ENCODE peak calls at places on chromosomes 3 and 15, in nine cellular contexts. O is body of pancreas, Z is Panc1, Y is endodermal cell, U is upper lobe of left lung, H is neural crest cell, R is AG09309, K is choroid plexus epithelial cell, S is endothelial cell. N is an unnamed sample.

GRCh38 chr15:40695469-40695910 is 516 bp downstream of the RAD51 start:
- DNase-seq in Y (no peak), S (peak; percentile 28), U (no peak), H (no peak), O (no peak), Z (no peak), R (no peak), K (peak; percentile 48), N (no peak)

GRCh38 chr3:197841789-197842188 is 50.7 kb downstream of the LRCH3 start:
- DNase-seq in U (no peak), H (no peak), K (no peak), Y (no peak), O (no peak), R (no peak), Z (no peak), S (no peak), N (no peak)

GRCh38 chr3:82293435-82293834 is 532.0 kb upstream of the GBE1 start:
- DNase-seq in U (no peak), R (no peak), Y (no peak), O (no peak), K (no peak), Z (no peak), S (no peak), H (no peak), N (no peak)

GRCh38 chr3:183341545-183342288 is 86.7 kb downstream of the MCF2L2 start:
- DNase-seq in K (no peak), R (no peak), Y (no peak), S (no peak), Z (no peak), O (no peak), U (no peak), H (no peak), N (no peak)

GRCh38 chr15:33789141-33789540 is 179.2 kb upstream of the CHRM5 start:
- DNase-seq in Y (no peak), U (no peak), R (no peak), S (no peak), O (no peak), Z (no peak), K (peak; percentile 68), H (no peak), N (no peak)

GRCh38 chr3:126501736-126502135 is 15.8 kb downstream of the UROC1 start:
- DNase-seq in K (no peak), R (no peak), O (no peak), Z (no peak), Y (peak; percentile 67), U (peak; percentile 50), S (no peak), H (no peak), N (no peak)

GRCh38 chr15:51677453-51677852 is 3.9 kb upstream of the SCG3 start:
- DNase-seq in R (no peak), H (no peak), S (no peak), Y (no peak), O (no peak), K (no peak), U (no peak), Z (no peak), N (no peak)

GRCh38 chr3:153731036-153731435 is 390.2 kb upstream of the ARHGEF26 start:
- DNase-seq in K (no peak), Y (no peak), Z (no peak), U (no peak), O (no peak), R (no peak), H (no peak), S (no peak), N (no peak)

GRCh38 chr15:69034352-69034751 is 19.9 kb downstream of the NOX5 start:
- DNase-seq in U (no peak), Y (no peak), H (no peak), R (peak; percentile 75), O (no peak), S (no peak), Z (peak; percentile 70), K (peak; percentile 68), N (no peak)

GRCh38 chr3:121411554-121411953 is 134.2 kb downstream of the POLQ start:
- DNase-seq in Z (no peak), Y (no peak), R (no peak), S (no peak), O (no peak), U (no peak), H (no peak), K (no peak), N (no peak)

GRCh38 chr3:106088899-106089298 is 220.1 kb upstream of the CBLB start:
- DNase-seq in S (no peak), H (no peak), R (no peak), K (no peak), Z (no peak), U (no peak), O (no peak), Y (no peak), N (no peak)

GRCh38 chr3:24351779-24352469 is 142.7 kb downstream of the THRB start:
- DNase-seq in Z (no peak), S (no peak), O (peak; percentile 55), R (no peak), H (no peak), U (no peak), K (peak; percentile 57), Y (no peak), N (no peak)

GRCh38 chr15:78875107-78875914 is 2.6 kb downstream of the MORF4L1 start:
- DNase-seq in U (no peak), Y (peak; percentile 54), Z (no peak), H (no peak), S (no peak), K (peak; percentile 26), R (no peak), O (no peak), N (no peak)

GRCh38 chr3:127336086-127336485 is 48.2 kb upstream of the PRR20G start:
- DNase-seq in R (no peak), Z (no peak), S (no peak), O (no peak), K (no peak), H (no peak), U (no peak), Y (no peak), N (no peak)

GRCh38 chr3:169615833-169616232 is 47.7 kb downstream of the MECOM start:
- DNase-seq in U (no peak), Z (no peak), H (no peak), S (no peak), O (no peak), R (no peak), K (no peak), Y (no peak), N (no peak)

GRCh38 chr3:173556546-173556945 is 159.0 kb downstream of the NLGN1 start:
- DNase-seq in H (no peak), U (no peak), K (no peak), Z (no peak), S (no peak), Y (no peak), O (no peak), R (no peak), N (no peak)

GRCh38 chr3:9422712-9423424 is 25.5 kb downstream of the SETD5 start:
- DNase-seq in H (peak; percentile 14), S (peak; percentile 27), Y (peak; percentile 65), Z (peak; percentile 85), O (peak; percentile 87), K (peak; percentile 99), R (peak; percentile 91), U (peak; percentile 90), N (no peak)

GRCh38 chr3:29144807-29145206 is 136.1 kb upstream of the RBMS3 start:
- DNase-seq in R (peak; percentile 8), H (no peak), S (no peak), K (peak; percentile 94), Z (no peak), O (no peak), U (no peak), Y (no peak), N (no peak)
- TF ChIP-seq CTCF in R (peak; percentile 34), H (no peak), S (no peak), K (peak; percentile 78), Z (no peak), O (no peak), U (peak; percentile 9), Y (no peak), N (no peak)

DNA sequence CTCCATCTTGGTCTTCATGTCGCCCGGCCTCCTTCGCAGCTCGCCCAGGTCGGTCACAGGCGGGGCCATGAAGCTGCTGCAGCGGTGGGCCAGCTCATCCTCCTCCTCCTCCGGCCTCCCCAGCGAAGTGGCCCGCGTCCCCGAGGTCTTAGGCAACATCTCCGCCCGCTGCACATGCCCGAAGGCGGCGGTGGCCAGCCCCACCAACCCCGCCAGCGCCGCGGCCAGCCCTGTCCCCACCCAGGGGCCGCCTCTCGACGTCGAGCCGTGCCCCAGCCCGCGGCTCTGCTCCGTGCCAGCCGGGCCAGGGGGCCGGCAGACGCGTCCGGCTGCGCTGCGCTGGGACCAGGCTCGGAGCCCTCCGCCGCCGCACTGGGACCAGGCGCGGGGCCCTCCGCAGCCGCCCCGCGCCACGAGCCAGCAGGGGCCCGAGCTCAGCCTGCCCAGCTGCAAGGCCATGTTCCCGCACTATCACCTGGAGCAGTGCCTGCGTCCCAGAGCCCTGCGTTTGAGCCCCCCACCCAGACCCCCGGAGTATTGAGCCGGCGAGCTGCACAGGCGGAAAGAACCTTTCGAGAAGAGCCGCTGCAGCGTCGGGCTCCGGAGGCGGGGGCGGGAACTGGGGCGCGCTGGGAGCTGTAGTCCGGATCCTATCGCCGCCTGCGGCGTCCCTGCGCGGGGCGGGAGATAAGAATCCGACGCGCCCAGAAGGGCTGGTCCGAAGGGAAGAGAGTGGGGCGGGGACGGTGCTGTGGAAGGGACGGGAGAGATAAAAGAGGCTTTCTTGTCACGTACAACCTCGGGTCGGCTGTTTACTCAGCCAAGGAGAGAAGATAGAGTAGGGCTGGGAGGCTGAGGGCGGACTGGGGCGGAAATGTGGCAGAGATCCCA is at the start of gene CPOX:
- DNase-seq in Y (peak; percentile 94), S (peak; percentile 79), Z (peak; percentile 60), H (peak; percentile 81), R (peak; percentile 33), O (peak; percentile 78), K (peak; percentile 85), U (peak; percentile 90), N (peak; percentile 47)
- TF ChIP-seq CTCF in Y (no peak), S (no peak), Z (no peak), H (no peak), R (no peak), O (no peak), K (no peak), U (no peak), N (no peak)

DNA sequence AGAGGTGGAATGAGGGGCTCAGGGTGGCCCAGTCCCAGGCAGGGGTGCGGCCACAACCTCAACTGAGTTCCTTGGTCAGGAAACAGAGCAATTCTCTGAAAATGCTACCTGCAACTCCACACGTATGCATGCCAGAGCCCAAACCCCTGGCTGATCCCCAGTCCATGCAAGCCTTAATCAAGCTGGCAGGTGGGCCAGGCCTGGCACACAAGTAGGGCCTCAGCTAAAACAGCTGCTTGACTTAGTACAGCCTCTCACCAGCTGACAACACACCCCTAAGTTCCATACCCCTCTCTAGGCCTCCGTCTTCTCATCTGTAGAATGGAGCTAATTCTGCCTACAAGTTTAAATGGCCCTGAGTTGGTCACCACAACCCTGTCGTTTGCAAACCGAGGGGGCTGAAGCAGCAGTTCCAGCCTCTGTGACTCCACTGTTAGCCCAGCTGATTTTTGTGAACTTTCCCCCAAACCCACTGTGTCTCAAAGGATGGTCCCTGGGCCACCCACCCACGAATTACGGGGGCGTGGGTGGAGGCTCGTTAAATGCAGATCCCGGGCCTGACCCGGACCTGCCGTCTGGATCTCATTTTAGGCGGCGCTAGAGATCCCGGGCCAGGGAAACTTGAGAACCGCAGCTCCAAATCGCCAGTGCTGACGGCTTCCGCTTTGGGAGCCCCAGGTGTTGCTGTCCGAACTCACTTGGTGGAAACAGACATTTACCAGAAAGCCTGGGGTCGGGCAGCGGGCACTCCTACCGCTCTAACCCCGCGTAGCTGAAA is 927 bp downstream of the CHDH start:
- DNase-seq in O (peak; percentile 74), S (peak; percentile 44), H (no peak), R (no peak), Y (peak; percentile 93), Z (no peak), U (peak; percentile 80), K (peak; percentile 41), N (no peak)
- TF ChIP-seq CTCF in O (no peak), S (no peak), H (peak; percentile 44), R (peak; percentile 42), Y (peak; percentile 68), Z (peak; percentile 52), U (peak; percentile 21), K (peak; percentile 46), N (peak; percentile 47)

GRCh38 chr15:63504979-63505841 is 817 bp downstream of the USP3 start:
- DNase-seq in U (peak; percentile 82), Z (no peak), H (peak; percentile 43), Y (peak; percentile 76), S (peak; percentile 50), O (peak; percentile 79), R (no peak), K (peak; percentile 58), N (no peak)
- TF ChIP-seq CTCF in U (peak; percentile 49), Z (peak; percentile 48), H (peak; percentile 44), Y (peak; percentile 50), S (no peak), O (no peak), R (peak; percentile 13), K (peak; percentile 33), N (peak; percentile 31)

N was measured in progenitor cell of endocrine pancreas.